ENCODE peak calls at places on chromosomes 12 and 14, in nine cellular contexts. P, Z, A, R, N, G, X, E and B are unnamed samples.

GRCh38 chr12:27554421-27555186 is 30.6 kb downstream of the PPFIBP1 start:
- DNase-seq in P (no peak), Z (peak), A (peak), R (no peak), N (no peak), G (peak), X (peak), E (peak), B (no peak)

GRCh38 chr14:60775296-60775695 is 40.7 kb downstream of the MNAT1 start:
- DNase-seq in P (no peak), Z (no peak), A (no peak), R (no peak), N (no peak), G (no peak), X (peak), E (no peak), B (no peak)

GRCh38 chr12:8847435-8847834 is 25.0 kb downstream of the A2ML1 start:
- DNase-seq in P (no peak), Z (no peak), A (no peak), R (no peak), N (no peak), G (no peak), X (no peak), E (no peak), B (no peak)

GRCh38 chr12:68121143-68121542 is 38.4 kb downstream of the IFNG start:
- DNase-seq in P (no peak), Z (no peak), A (no peak), R (no peak), N (no peak), G (no peak), X (no peak), E (no peak), B (no peak)

GRCh38 chr12:119699199-119699765 is 31.3 kb downstream of the PRKAB1 start:
- DNase-seq in P (no peak), Z (no peak), A (no peak), R (no peak), N (no peak), G (peak), X (no peak), E (no peak), B (no peak)

GRCh38 chr12:122995503-122996187 is 15.2 kb downstream of the ARL6IP4 start:
- DNase-seq in P (no peak), Z (peak), A (peak), R (no peak), N (no peak), G (peak), X (no peak), E (no peak), B (no peak)

GRCh38 chr12:118103601-118104382 is at the start of gene VSIG10:
- DNase-seq in P (peak), Z (peak), A (peak), R (peak), N (no peak), G (peak), X (peak), E (peak), B (peak)

GRCh38 chr12:52521175-52521574 is 981 bp upstream of the KRT5 start:
- DNase-seq in P (no peak), Z (no peak), A (no peak), R (no peak), N (no peak), G (peak), X (no peak), E (no peak), B (no peak)

GRCh38 chr12:127722651-127723050 is 544.3 kb upstream of the TMEM132C start:
- DNase-seq in P (no peak), Z (no peak), A (no peak), R (no peak), N (no peak), G (no peak), X (no peak), E (no peak), B (no peak)

GRCh38 chr12:34397591-34398365 is 375.5 kb downstream of the ALG10 start:
- DNase-seq in P (no peak), Z (peak), A (peak), R (peak), N (peak), G (peak), X (no peak), E (peak), B (peak)

GRCh38 chr14:91127411-91127810 is 13.5 kb downstream of the DGLUCY start:
- DNase-seq in P (no peak), Z (peak), A (no peak), R (peak), N (no peak), G (peak), X (no peak), E (peak), B (no peak)

GRCh38 chr14:23366163-23366921 is 1.4 kb upstream of the EFS start:
- DNase-seq in P (peak), Z (peak), A (peak), R (no peak), N (no peak), G (peak), X (peak), E (peak), B (peak)

GRCh38 chr12:110776410-110776809 is 33.7 kb upstream of the PPP1CC start:
- DNase-seq in P (no peak), Z (no peak), A (no peak), R (no peak), N (peak), G (no peak), X (no peak), E (no peak), B (no peak)

GRCh38 chr12:122062832-122063690 is 15.5 kb upstream of the MLXIP start:
- DNase-seq in P (no peak), Z (peak), A (peak), R (peak), N (no peak), G (peak), X (peak), E (peak), B (peak)

GRCh38 chr14:36478782-36479181 is 41.2 kb downstream of the NKX2-1 start:
- DNase-seq in P (no peak), Z (no peak), A (no peak), R (no peak), N (no peak), G (no peak), X (peak), E (no peak), B (no peak)

GRCh38 chr14:28596336-28596735 is 170.3 kb upstream of the FOXG1 start:
- DNase-seq in P (no peak), Z (no peak), A (no peak), R (no peak), N (no peak), G (no peak), X (no peak), E (no peak), B (no peak)

GRCh38 chr12:99553461-99553860 is 94.1 kb upstream of the GARIN6 start:
- DNase-seq in P (no peak), Z (no peak), A (no peak), R (no peak), N (no peak), G (no peak), X (no peak), E (no peak), B (no peak)

GRCh38 chr14:22838631-22839041 is 2.3 kb downstream of the MMP14 start:
- DNase-seq in P (no peak), Z (no peak), A (peak), R (no peak), N (no peak), G (no peak), X (peak), E (peak), B (peak)

GRCh38 chr14:97217094-97217885 is 420.1 kb downstream of the VRK1 start:
- DNase-seq in P (no peak), Z (no peak), A (no peak), R (no peak), N (no peak), G (no peak), X (no peak), E (no peak), B (no peak)

GRCh38 chr14:97218336-97218712 is 421.1 kb downstream of the VRK1 start:
- DNase-seq in P (peak), Z (no peak), A (no peak), R (no peak), N (no peak), G (no peak), X (no peak), E (no peak), B (no peak)

GRCh38 chr14:97218713-97219355 is 421.7 kb downstream of the VRK1 start:
- DNase-seq in P (peak), Z (no peak), A (no peak), R (no peak), N (no peak), G (no peak), X (peak), E (no peak), B (peak)

GRCh38 chr14:97221572-97221971 is 424.4 kb downstream of the VRK1 start:
- DNase-seq in P (no peak), Z (no peak), A (no peak), R (no peak), N (no peak), G (no peak), X (no peak), E (no peak), B (no peak)

GRCh38 chr14:97219356-97220017 is 422.3 kb downstream of the VRK1 start:
- DNase-seq in P (no peak), Z (no peak), A (no peak), R (no peak), N (no peak), G (no peak), X (no peak), E (no peak), B (no peak)
- H3K4me3 ChIP-seq in P (peak), Z (peak), A (no peak), R (no peak), N (peak), G (peak), X (peak), E (peak), B (no peak)

DNA sequence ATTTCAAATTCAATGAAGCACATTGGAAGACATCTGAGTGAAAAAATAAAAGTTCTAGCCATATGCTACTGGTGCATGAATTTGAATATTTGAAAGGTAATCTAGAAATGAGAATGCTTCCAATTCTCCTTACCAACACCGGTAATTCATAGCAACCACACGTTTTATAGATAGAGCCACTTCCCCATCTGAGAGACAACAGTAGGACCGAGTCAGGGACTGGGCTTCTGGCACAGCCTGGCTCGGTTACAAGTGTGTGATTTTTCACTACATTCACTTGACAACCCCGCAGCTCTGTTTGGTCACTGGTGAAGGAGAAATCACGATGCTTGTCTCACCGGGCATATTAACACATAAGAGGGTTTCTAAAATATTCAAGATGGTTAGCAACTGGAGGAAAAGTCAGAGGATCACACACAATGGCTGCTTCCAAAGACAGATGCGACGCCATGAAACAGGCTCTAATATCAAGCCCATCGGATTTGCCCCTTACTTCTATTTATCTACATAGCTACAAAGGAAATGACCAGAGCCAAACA is 86.5 kb upstream of the FOXN3 start:
- DNase-seq in P (no peak), Z (no peak), A (no peak), R (no peak), N (no peak), G (no peak), X (no peak), E (no peak), B (no peak)
- H3K27ac ChIP-seq in P (no peak), Z (no peak), A (no peak), R (no peak), N (no peak), G (peak), X (peak), E (no peak), B (no peak)

GRCh38 chr14:49559979-49560768 is 26.0 kb downstream of the RPS29 start:
- DNase-seq in P (no peak), Z (no peak), A (no peak), R (no peak), N (no peak), G (no peak), X (no peak), E (no peak), B (no peak)
- H3K4me3 ChIP-seq in P (no peak), Z (no peak), A (no peak), R (no peak), N (no peak), G (no peak), X (no peak), E (no peak), B (no peak)

GRCh38 chr12:92860521-92860920 is 68.6 kb downstream of the EEA1 start:
- DNase-seq in P (no peak), Z (no peak), A (no peak), R (no peak), N (no peak), G (no peak), X (peak), E (no peak), B (no peak)

GRCh38 chr12:92857818-92858217 is 71.3 kb downstream of the EEA1 start:
- DNase-seq in P (no peak), Z (no peak), A (no peak), R (no peak), N (no peak), G (no peak), X (no peak), E (no peak), B (no peak)

GRCh38 chr12:92863255-92863654 is 65.8 kb downstream of the EEA1 start:
- DNase-seq in P (no peak), Z (no peak), A (no peak), R (no peak), N (no peak), G (no peak), X (no peak), E (no peak), B (no peak)

GRCh38 chr12:92861381-92861780 is 67.7 kb downstream of the EEA1 start:
- DNase-seq in P (no peak), Z (no peak), A (no peak), R (no peak), N (no peak), G (no peak), X (no peak), E (no peak), B (no peak)

DNA sequence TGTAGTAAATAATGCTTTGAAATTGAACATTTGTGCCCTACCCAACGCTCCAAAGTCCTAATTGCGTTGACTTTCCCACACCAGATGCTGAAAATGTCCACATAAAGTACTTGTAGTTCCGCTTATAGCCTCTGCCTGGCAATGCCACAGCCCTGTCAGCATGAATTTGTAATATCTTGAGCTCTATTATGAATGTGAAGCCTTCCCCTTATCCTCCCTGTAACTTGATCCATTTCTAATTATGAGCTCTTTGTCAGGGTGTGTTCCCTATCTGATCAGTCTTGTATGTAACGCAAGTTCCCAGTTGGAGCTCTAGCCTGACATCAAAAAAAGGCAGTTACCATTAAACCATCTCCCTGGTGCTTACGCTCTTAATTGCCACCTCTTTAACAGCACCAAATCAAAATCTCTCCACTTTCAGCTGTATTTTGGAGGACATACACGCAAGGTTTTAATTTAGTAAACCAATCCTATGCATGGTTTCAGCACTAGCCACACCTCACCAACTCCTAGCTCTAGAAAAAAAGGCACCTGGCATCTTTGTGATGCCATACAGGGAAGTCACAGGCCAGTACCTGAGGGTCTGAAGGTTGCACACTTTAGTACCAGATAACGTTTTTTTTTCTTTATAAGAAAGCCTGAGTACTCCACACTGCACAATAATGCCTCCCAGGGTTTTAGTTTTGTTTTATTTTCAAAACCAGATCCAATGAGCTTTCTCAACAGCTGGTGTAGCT is 69.3 kb downstream of the EEA1 start:
- DNase-seq in P (no peak), Z (no peak), A (no peak), R (no peak), N (no peak), G (no peak), X (no peak), E (no peak), B (no peak)
- H3K27ac ChIP-seq in P (no peak), Z (no peak), A (no peak), R (no peak), N (no peak), G (no peak), X (no peak), E (no peak), B (no peak)

GRCh38 chr14:99244960-99245340 is 27.0 kb downstream of the BCL11B start:
- DNase-seq in P (no peak), Z (no peak), A (no peak), R (no peak), N (no peak), G (no peak), X (no peak), E (no peak), B (no peak)

GRCh38 chr14:99245541-99246511 is 26.2 kb downstream of the BCL11B start:
- DNase-seq in P (peak), Z (no peak), A (no peak), R (peak), N (no peak), G (no peak), X (no peak), E (no peak), B (no peak)

GRCh38 chr14:99247772-99248171 is 24.2 kb downstream of the BCL11B start:
- DNase-seq in P (no peak), Z (no peak), A (no peak), R (no peak), N (no peak), G (no peak), X (no peak), E (no peak), B (no peak)

GRCh38 chr14:99247091-99247729 is 24.8 kb downstream of the BCL11B start:
- DNase-seq in P (no peak), Z (no peak), A (no peak), R (no peak), N (no peak), G (no peak), X (no peak), E (no peak), B (no peak)

GRCh38 chr14:99246536-99247083 is 25.4 kb downstream of the BCL11B start:
- DNase-seq in P (no peak), Z (no peak), A (no peak), R (no peak), N (peak), G (no peak), X (no peak), E (no peak), B (no peak)
- H3K4me3 ChIP-seq in P (peak), Z (no peak), A (no peak), R (no peak), N (peak), G (no peak), X (no peak), E (peak), B (no peak)